ENCODE peak calls at places on chromosomes 11 and 22, in seven cellular contexts. D is SK-N-SH, X is HCT116, B is H1, K is K562, F is GM12878, V is HepG2. P is an unnamed sample.

GRCh38 chr11:103035656-103036434 is 56.1 kb downstream of the DCUN1D5 start:
- DNase-seq in V (peak; percentile 53), X (peak; percentile 84), D (peak; percentile 43), B (no peak), F (peak; percentile 55), K (peak; percentile 72), P (peak; percentile 38)

GRCh38 chr11:2377511-2378443 is 667 bp downstream of the CD81 start:
- DNase-seq in B (peak; percentile 73), X (no peak), K (peak; percentile 77), F (no peak), D (peak; percentile 95), V (no peak), P (peak; percentile 52)

GRCh38 chr11:86673872-86674750 is 1.7 kb upstream of the ME3 start:
- DNase-seq in D (no peak), X (no peak), B (no peak), F (no peak), K (no peak), V (no peak), P (no peak)

GRCh38 chr22:22810018-22810427 is 77.6 kb upstream of the IGLL5 start:
- DNase-seq in K (peak; percentile 98), V (peak; percentile 50), B (no peak), D (peak; percentile 51), X (peak; percentile 36), F (no peak), P (peak; percentile 49)

GRCh38 chr11:27485930-27486773 is 13.6 kb upstream of the LGR4 start:
- DNase-seq in D (peak; percentile 40), V (peak; percentile 54), B (no peak), F (no peak), X (peak; percentile 37), K (peak; percentile 75), P (no peak)

GRCh38 chr11:70928854-70929598 is 323.4 kb downstream of the SHANK2 start:
- DNase-seq in V (no peak), K (no peak), B (no peak), X (no peak), D (no peak), F (no peak), P (no peak)

GRCh38 chr11:11391796-11392195 is 38.7 kb upstream of the CSNK2A3 start:
- DNase-seq in F (no peak), V (no peak), X (peak; percentile 27), B (no peak), D (no peak), K (no peak), P (no peak)

GRCh38 chr11:121444508-121444907 is 7.6 kb upstream of the SORL1 start:
- DNase-seq in B (no peak), V (no peak), D (no peak), K (no peak), X (no peak), F (no peak), P (no peak)

GRCh38 chr11:9150501-9150900 is 59.1 kb upstream of the SCUBE2 start:
- DNase-seq in F (no peak), D (no peak), B (peak; percentile 3), K (no peak), V (no peak), X (no peak), P (no peak)

GRCh38 chr11:111620518-111620917 is 18.3 kb downstream of the SIK2 start:
- DNase-seq in D (no peak), B (no peak), X (no peak), F (no peak), K (no peak), V (no peak), P (no peak)

GRCh38 chr11:111623527-111624030 is 21.3 kb downstream of the SIK2 start:
- DNase-seq in F (peak; percentile 60), D (no peak), K (peak; percentile 45), B (no peak), V (peak; percentile 86), X (no peak), P (no peak)

GRCh38 chr11:111629499-111629898 is 27.2 kb downstream of the SIK2 start:
- DNase-seq in X (no peak), K (no peak), F (no peak), B (no peak), D (no peak), V (no peak), P (no peak)

GRCh38 chr11:111627591-111627990 is 25.3 kb downstream of the SIK2 start:
- DNase-seq in V (no peak), X (no peak), B (no peak), D (no peak), F (no peak), K (no peak), P (no peak)

DNA sequence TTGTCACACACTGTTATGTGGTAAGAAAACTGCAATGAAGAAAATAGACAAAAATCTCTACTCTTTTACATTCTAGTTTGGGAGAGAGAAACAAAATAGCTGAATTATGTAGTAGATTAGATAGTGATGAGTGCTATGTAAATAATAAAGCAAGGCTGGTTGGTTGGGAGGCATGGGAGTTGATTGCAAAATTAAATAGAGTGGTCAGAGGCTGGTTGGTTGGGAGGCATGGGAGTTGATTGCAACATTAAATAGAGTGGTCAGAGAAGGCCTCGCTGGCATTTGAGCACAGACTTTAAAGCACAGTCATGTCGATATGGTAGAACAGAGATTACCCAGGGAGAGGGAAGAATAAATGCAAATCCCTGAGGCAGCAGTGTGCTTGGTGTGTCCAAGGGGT is 22.4 kb downstream of the SIK2 start:
- DNase-seq in F (no peak), V (peak; percentile 35), K (no peak), D (no peak), X (no peak), B (no peak), P (no peak)
- TF ChIP-seq JUND in F (no peak), V (no peak), K (no peak), D (no peak), X (no peak), B (no peak), P (no peak)

GRCh38 chr11:61625525-61625924 is 44.6 kb upstream of the SYT7 start:
- DNase-seq in D (no peak), B (no peak), V (no peak), X (no peak), K (no peak), F (no peak), P (no peak)

GRCh38 chr11:61627831-61628753 is 47.2 kb upstream of the SYT7 start:
- DNase-seq in V (peak; percentile 57), X (peak; percentile 45), B (peak; percentile 92), D (peak; percentile 83), F (no peak), K (peak; percentile 65), P (peak; percentile 59)

GRCh38 chr11:61630104-61630503 is 49.2 kb upstream of the SYT7 start:
- DNase-seq in D (no peak), V (no peak), F (no peak), X (no peak), K (no peak), B (no peak), P (no peak)

GRCh38 chr11:61629082-61629481 is 48.2 kb upstream of the SYT7 start:
- DNase-seq in X (no peak), K (no peak), F (no peak), B (no peak), V (no peak), D (no peak), P (no peak)

GRCh38 chr11:61626580-61627380 is 45.9 kb upstream of the SYT7 start:
- DNase-seq in B (peak; percentile 71), D (no peak), K (no peak), F (no peak), V (peak; percentile 34), X (no peak), P (peak; percentile 83)
- TF ChIP-seq JUND in B (peak; percentile 69), D (no peak), K (no peak), F (no peak), V (no peak), X (no peak), P (no peak)

DNA sequence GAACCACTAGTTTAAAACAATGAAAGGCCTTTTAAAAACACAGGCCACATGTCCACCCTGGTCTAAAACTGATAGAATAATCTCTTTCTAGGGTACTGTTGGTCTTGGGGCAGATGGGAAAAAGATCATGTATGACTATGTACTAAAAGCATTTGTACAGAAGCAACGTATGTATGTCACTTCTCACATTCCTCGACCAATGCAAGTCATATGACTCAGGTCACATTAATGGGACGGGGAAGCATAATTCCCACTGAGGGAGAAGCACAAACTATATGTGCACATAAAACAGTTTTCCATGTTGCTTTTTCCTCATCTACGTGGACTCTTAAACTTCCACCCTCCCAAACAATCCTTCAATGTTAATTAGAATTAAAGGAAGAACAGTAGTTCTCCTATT is 32.2 kb upstream of the GAB2 start:
- DNase-seq in V (no peak), X (no peak), B (no peak), F (no peak), D (no peak), K (no peak), P (no peak)
- TF ChIP-seq JUND in V (no peak), X (no peak), B (no peak), F (no peak), D (no peak), K (no peak), P (no peak)

GRCh38 chr11:117743121-117743815 is 53.7 kb downstream of the DSCAML1 start:
- DNase-seq in V (no peak), X (no peak), K (no peak), B (no peak), D (peak; percentile 62), F (no peak), P (peak; percentile 37)
- TF ChIP-seq JUND in V (no peak), X (no peak), K (no peak), B (no peak), D (no peak), F (no peak), P (no peak)

GRCh38 chr22:46147471-46148267 is 2.7 kb upstream of the PPARA start:
- DNase-seq in B (peak; percentile 40), D (no peak), F (no peak), V (peak; percentile 73), K (no peak), X (no peak), P (no peak)
- TF ChIP-seq JUND in B (no peak), D (no peak), F (no peak), V (peak; percentile 7), K (no peak), X (no peak), P (no peak)

GRCh38 chr11:127013550-127013949 is 13.0 kb upstream of the KIRREL3 start:
- DNase-seq in X (no peak), F (no peak), K (no peak), B (no peak), V (no peak), D (no peak), P (no peak)
- TF ChIP-seq JUND in X (no peak), F (no peak), K (no peak), B (no peak), V (no peak), D (no peak), P (no peak)